ENCODE peak calls at places on chromosome 5, in ten cellular contexts. P is stomach, S is natural killer cell, L is AG09309, B is choroid plexus epithelial cell, T is mammary epithelial cell, N is lower leg skin, K is activated B cell treated with CpG ODN at 0.5 μM for 24 hours, E is cardiac muscle cell, Q is lower lobe of right lung. H is an unnamed sample.

GRCh38 chr5:160390787-160391696 is 8.8 kb downstream of the FAM200C start:
- DNase-seq in P (no peak), S (no peak), L (no peak), B (peak), T (no peak), N (no peak), K (no peak), E (peak), Q (no peak), H (no peak)

GRCh38 chr5:160311491-160312138 is 749 bp downstream of the CCNJL start:
- DNase-seq in P (no peak), S (peak), L (no peak), B (no peak), T (no peak), N (no peak), K (no peak), E (peak), Q (peak), H (no peak)

GRCh38 chr5:80852331-80853245 is 107.6 kb upstream of the RASGRF2 start:
- DNase-seq in P (no peak), S (no peak), L (no peak), B (peak), T (no peak), N (no peak), K (no peak), E (peak), Q (no peak), H (no peak)

GRCh38 chr5:5155617-5156016 is 15.5 kb downstream of the ADAMTS16 start:
- DNase-seq in P (no peak), S (no peak), L (no peak), B (no peak), T (no peak), N (no peak), K (no peak), E (no peak), Q (no peak), H (no peak)

GRCh38 chr5:126119894-126120442 is 303.2 kb upstream of the GRAMD2B start:
- DNase-seq in P (no peak), S (no peak), L (no peak), B (peak), T (no peak), N (no peak), K (no peak), E (peak), Q (no peak), H (no peak)

GRCh38 chr5:116652196-116652729 is 77.6 kb upstream of the SEMA6A start:
- DNase-seq in P (no peak), S (no peak), L (no peak), B (peak), T (peak), N (peak), K (no peak), E (peak), Q (no peak), H (no peak)

GRCh38 chr5:155050384-155051019 is 36.9 kb downstream of the KIF4B start:
- DNase-seq in P (no peak), S (no peak), L (no peak), B (no peak), T (no peak), N (no peak), K (no peak), E (no peak), Q (no peak), H (no peak)

GRCh38 chr5:58818515-58818914 is 235.6 kb downstream of the RAB3C start:
- DNase-seq in P (no peak), S (no peak), L (no peak), B (no peak), T (no peak), N (no peak), K (no peak), E (no peak), Q (no peak), H (no peak)

GRCh38 chr5:78959767-78960166 is 25.3 kb downstream of the ARSB start:
- DNase-seq in P (no peak), S (no peak), L (no peak), B (no peak), T (no peak), N (no peak), K (no peak), E (no peak), Q (no peak), H (no peak)

GRCh38 chr5:37900692-37901091 is 60.9 kb upstream of the GDNF start:
- DNase-seq in P (peak), S (no peak), L (peak), B (peak), T (peak), N (no peak), K (no peak), E (peak), Q (no peak), H (no peak)

GRCh38 chr5:60959156-60959555 is 14.2 kb downstream of the NDUFAF2 start:
- DNase-seq in P (no peak), S (no peak), L (no peak), B (peak), T (peak), N (no peak), K (no peak), E (peak), Q (no peak), H (no peak)
- TF ChIP-seq CTCF in P (no peak), S (no peak), L (no peak), B (peak), T (peak), N (no peak), K (no peak), E (peak), Q (no peak), H (peak)

GRCh38 chr5:168413596-168413995 is 72.7 kb upstream of the RARS1 start:
- DNase-seq in P (no peak), S (no peak), L (no peak), B (no peak), T (no peak), N (no peak), K (no peak), E (no peak), Q (no peak), H (no peak)
- TF ChIP-seq CTCF in P (no peak), S (no peak), L (no peak), B (no peak), T (no peak), N (no peak), K (no peak), E (no peak), Q (no peak), H (no peak)

GRCh38 chr5:172771439-172772111 is 580 bp upstream of the DUSP1 start:
- DNase-seq in P (no peak), S (no peak), L (no peak), B (peak), T (peak), N (no peak), K (no peak), E (no peak), Q (no peak), H (no peak)

GRCh38 chr5:172769598-172770373 is 1.2 kb downstream of the DUSP1 start:
- DNase-seq in P (no peak), S (peak), L (no peak), B (peak), T (peak), N (peak), K (no peak), E (peak), Q (no peak), H (no peak)

GRCh38 chr5:172769324-172769597 is 1.7 kb downstream of the DUSP1 start:
- DNase-seq in P (no peak), S (no peak), L (no peak), B (no peak), T (no peak), N (no peak), K (no peak), E (no peak), Q (no peak), H (no peak)

GRCh38 chr5:172770675-172771438 is at the start of gene DUSP1:
- DNase-seq in P (peak), S (peak), L (peak), B (peak), T (peak), N (peak), K (peak), E (peak), Q (peak), H (peak)

GRCh38 chr5:172770374-172770674 is 671 bp downstream of the DUSP1 start:
- DNase-seq in P (no peak), S (no peak), L (no peak), B (no peak), T (no peak), N (peak), K (peak), E (no peak), Q (no peak), H (no peak)
- TF ChIP-seq CTCF in P (no peak), S (peak), L (no peak), B (no peak), T (no peak), N (no peak), K (no peak), E (no peak), Q (no peak), H (no peak)

DNA sequence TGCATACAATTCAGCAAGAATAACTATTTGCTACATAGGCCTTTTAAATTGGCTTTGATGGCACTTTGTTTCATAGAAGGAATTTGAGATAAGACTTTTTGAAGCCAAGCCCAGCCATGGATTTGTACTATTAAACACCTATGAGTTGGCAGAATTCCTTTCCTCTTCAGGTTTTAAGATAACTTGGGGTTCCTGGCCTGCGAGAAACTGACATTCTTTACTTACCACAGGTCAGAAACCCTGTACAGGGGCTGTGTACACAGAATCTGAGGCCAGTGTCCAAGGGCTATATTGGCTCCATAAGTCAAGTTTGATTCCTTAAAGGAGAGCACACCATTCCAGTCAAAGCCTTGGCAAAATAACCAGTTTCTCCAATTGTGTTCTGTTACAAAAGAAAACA is 10.8 kb upstream of the BTNL3 start:
- DNase-seq in P (peak), S (no peak), L (no peak), B (no peak), T (no peak), N (no peak), K (no peak), E (no peak), Q (no peak), H (no peak)
- TF ChIP-seq CTCF in P (no peak), S (no peak), L (no peak), B (no peak), T (no peak), N (no peak), K (no peak), E (no peak), Q (no peak), H (no peak)

GRCh38 chr5:140882591-140882899 is 621 bp downstream of the PCDHA13 start:
- DNase-seq in P (no peak), S (no peak), L (no peak), B (no peak), T (peak), N (no peak), K (no peak), E (no peak), Q (no peak), H (no peak)
- TF ChIP-seq CTCF in P (no peak), S (no peak), L (peak), B (no peak), T (peak), N (no peak), K (no peak), E (no peak), Q (peak), H (peak)

GRCh38 chr5:76607353-76607871 is 15.8 kb downstream of the F2RL2 start:
- DNase-seq in P (no peak), S (no peak), L (no peak), B (peak), T (no peak), N (no peak), K (no peak), E (peak), Q (no peak), H (no peak)

GRCh38 chr5:76606665-76607064 is 16.5 kb downstream of the F2RL2 start:
- DNase-seq in P (no peak), S (no peak), L (no peak), B (no peak), T (no peak), N (no peak), K (no peak), E (no peak), Q (no peak), H (no peak)

GRCh38 chr5:76601470-76601869 is 21.7 kb downstream of the F2RL2 start:
- DNase-seq in P (no peak), S (no peak), L (no peak), B (peak), T (peak), N (no peak), K (no peak), E (peak), Q (no peak), H (no peak)

GRCh38 chr5:76604838-76605237 is 18.4 kb downstream of the F2RL2 start:
- DNase-seq in P (no peak), S (no peak), L (no peak), B (peak), T (no peak), N (no peak), K (no peak), E (peak), Q (no peak), H (no peak)

GRCh38 chr5:76602094-76602726 is 21.0 kb downstream of the F2RL2 start:
- DNase-seq in P (no peak), S (no peak), L (no peak), B (peak), T (no peak), N (no peak), K (no peak), E (peak), Q (no peak), H (no peak)
- TF ChIP-seq CTCF in P (no peak), S (no peak), L (peak), B (peak), T (peak), N (no peak), K (no peak), E (peak), Q (no peak), H (peak)

GRCh38 chr5:14460844-14461398 is 120.7 kb upstream of the OTULINL start:
- DNase-seq in P (no peak), S (no peak), L (no peak), B (no peak), T (no peak), N (no peak), K (no peak), E (no peak), Q (no peak), H (no peak)
- TF ChIP-seq CTCF in P (no peak), S (no peak), L (no peak), B (no peak), T (no peak), N (no peak), K (no peak), E (no peak), Q (no peak), H (no peak)

GRCh38 chr5:150108711-150109605 is 22.6 kb upstream of the CSF1R start:
- DNase-seq in P (peak), S (no peak), L (no peak), B (no peak), T (no peak), N (peak), K (no peak), E (no peak), Q (no peak), H (no peak)

GRCh38 chr5:150112211-150113046 is 26.1 kb upstream of the CSF1R start:
- DNase-seq in P (peak), S (no peak), L (peak), B (peak), T (peak), N (peak), K (no peak), E (peak), Q (no peak), H (peak)

GRCh38 chr5:150111121-150111520 is 24.8 kb upstream of the CSF1R start:
- DNase-seq in P (no peak), S (no peak), L (no peak), B (no peak), T (no peak), N (peak), K (no peak), E (no peak), Q (no peak), H (no peak)

GRCh38 chr5:150107909-150108447 is 21.6 kb upstream of the CSF1R start:
- DNase-seq in P (peak), S (no peak), L (peak), B (peak), T (no peak), N (no peak), K (no peak), E (peak), Q (no peak), H (no peak)

DNA sequence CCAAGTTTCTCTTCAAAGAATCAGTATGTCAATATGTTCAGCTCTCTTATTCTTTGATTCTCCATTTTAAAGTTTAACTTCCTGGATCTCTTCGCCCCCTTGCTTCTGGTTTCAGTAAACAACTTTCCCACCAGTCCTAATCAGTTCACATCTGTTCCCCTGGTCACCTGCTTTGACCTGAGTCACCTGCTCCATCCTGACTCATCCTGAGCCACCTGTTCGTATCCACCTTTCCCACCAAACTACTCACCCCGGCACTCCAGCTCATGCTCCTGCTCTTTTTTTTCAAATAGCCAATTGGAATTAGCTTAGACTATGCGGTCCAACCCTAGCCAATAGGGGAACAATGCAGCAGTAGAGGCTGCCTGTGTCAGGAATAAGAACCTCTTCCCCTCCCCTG is 23.6 kb upstream of the CSF1R start:
- DNase-seq in P (no peak), S (no peak), L (no peak), B (no peak), T (peak), N (no peak), K (no peak), E (no peak), Q (no peak), H (no peak)
- TF ChIP-seq CTCF in P (no peak), S (no peak), L (no peak), B (no peak), T (no peak), N (no peak), K (no peak), E (no peak), Q (no peak), H (no peak)

GRCh38 chr5:106849266-106849665 is 821.5 kb downstream of the EFNA5 start:
- DNase-seq in P (no peak), S (no peak), L (no peak), B (no peak), T (no peak), N (no peak), K (no peak), E (no peak), Q (no peak), H (no peak)

GRCh38 chr5:106843812-106844416 is 826.8 kb downstream of the EFNA5 start:
- DNase-seq in P (no peak), S (no peak), L (no peak), B (peak), T (peak), N (no peak), K (no peak), E (peak), Q (no peak), H (no peak)
- TF ChIP-seq CTCF in P (no peak), S (no peak), L (no peak), B (peak), T (peak), N (no peak), K (no peak), E (no peak), Q (no peak), H (peak)

GRCh38 chr5:36414869-36415282 is 113.2 kb upstream of the RANBP3L start:
- DNase-seq in P (no peak), S (no peak), L (peak), B (peak), T (peak), N (no peak), K (no peak), E (peak), Q (no peak), H (no peak)
- TF ChIP-seq CTCF in P (no peak), S (peak), L (peak), B (peak), T (peak), N (no peak), K (no peak), E (peak), Q (peak), H (peak)